ENCODE peak calls at places on chromosomes 13 and 19, in six cellular contexts. T is A172; E is stimulated activated CD4-positive, alpha-beta T cell treated with anti-CD3 and anti-CD28 coated beads, Interleukin-2, amount 100 ng/mL, for 24 hours; Q is RWPE1; Y is T-helper 2 cell; X is EH. B is an unnamed sample.
A peak's percentile ranks its signal among the peaks of the same experiment; 100 is the strongest.

GRCh38 chr13:105035092-105035491 is 1500.4 kb downstream of the EFNB2 start:
- DNase-seq in Y (no peak), T (no peak), E (no peak), Q (no peak), X (no peak), B (no peak)

GRCh38 chr13:73984201-73984600 is 150.0 kb downstream of the KLF12 start:
- DNase-seq in T (no peak), E (no peak), Q (no peak), Y (no peak), X (no peak), B (no peak)

GRCh38 chr19:18368504-18369222 is 17.3 kb upstream of the GDF15 start:
- DNase-seq in Y (no peak), E (no peak), X (no peak), T (no peak), Q (no peak), B (no peak)

GRCh38 chr13:51339952-51340732 is 651 bp downstream of the SERPINE3 start:
- DNase-seq in E (no peak), X (peak; percentile 22), Y (no peak), T (no peak), Q (peak; percentile 15), B (peak; percentile 52)

GRCh38 chr19:18117692-18118378 is 20.3 kb downstream of the MAST3 start:
- DNase-seq in Y (peak; percentile 93), E (peak; percentile 93), X (peak; percentile 82), Q (peak; percentile 89), T (peak; percentile 72), B (peak; percentile 87)

GRCh38 chr13:74047925-74048324 is 86.3 kb downstream of the KLF12 start:
- DNase-seq in T (peak; percentile 29), Q (peak; percentile 45), E (no peak), Y (no peak), X (peak; percentile 34), B (peak; percentile 21)

GRCh38 chr13:25847635-25848616 is 203.9 kb downstream of the SHISA2 start:
- DNase-seq in X (no peak), Y (no peak), T (no peak), E (no peak), Q (no peak), B (no peak)

GRCh38 chr19:14111486-14111885 is 6.1 kb downstream of the PRKACA start:
- DNase-seq in E (no peak), X (no peak), Q (no peak), Y (no peak), T (no peak), B (no peak)

GRCh38 chr13:40236566-40237168 is 429.8 kb downstream of the FOXO1 start:
- DNase-seq in Q (no peak), E (no peak), X (peak; percentile 40), T (no peak), Y (no peak), B (no peak)

GRCh38 chr19:6108721-6109633 is 1.3 kb downstream of the RFX2 start:
- DNase-seq in T (peak; percentile 16), Y (peak; percentile 43), X (peak; percentile 66), Q (peak; percentile 31), E (peak; percentile 68), B (peak; percentile 58)

GRCh38 chr19:883661-884211 is 9.3 kb downstream of the MED16 start:
- DNase-seq in Q (peak; percentile 84), X (no peak), T (peak; percentile 90), E (no peak), Y (no peak), B (peak; percentile 25)

GRCh38 chr13:113052971-113053370 is 52.6 kb upstream of the F7 start:
- DNase-seq in Q (no peak), X (no peak), E (no peak), Y (no peak), T (no peak), B (no peak)

GRCh38 chr13:27775943-27776342 is 16.3 kb upstream of the GSX1 start:
- DNase-seq in T (no peak), X (no peak), Y (no peak), Q (no peak), E (no peak), B (no peak)

GRCh38 chr13:30840515-30840914 is 65.6 kb upstream of the MEDAG start:
- DNase-seq in X (no peak), T (no peak), Q (no peak), E (no peak), Y (no peak), B (no peak)

B was measured in ELR.